ENCODE peak calls at places on chromosomes 16 and 17, in ten cellular contexts. Q is cardiac fibroblast; R is NCI-H460; V is DMS53; X is mesothelial cell of epicardium; I is activated T-cell treated with anti-CD3 and anti-CD28 coated beads, Interleukin-2, amount 50 U/mL, for 72 hours; F is small intestine; N is stimulated activated CD8-positive, alpha-beta memory T cell treated with anti-CD3 and anti-CD28 coated beads, Interleukin-12 subunit alpha, Interleukin-12 subunit beta, amount 100 ng/mL, for 4 hours; O is HT-29; Z is KBM-7. D is an unnamed sample.

GRCh38 chr16:4412159-4412558 is 4.2 kb downstream of the CORO7 start:
- DNase-seq in Q (no peak), R (no peak), V (no peak), X (no peak), I (no peak), F (no peak), N (no peak), O (no peak), Z (no peak), D (no peak)

GRCh38 chr17:31136319-31136718 is 41.5 kb downstream of the NF1 start:
- DNase-seq in Q (no peak), R (no peak), V (no peak), X (no peak), I (no peak), F (no peak), N (no peak), O (no peak), Z (no peak), D (no peak)

GRCh38 chr16:23145608-23146007 is 3.6 kb downstream of the USP31 start:
- DNase-seq in Q (peak), R (no peak), V (no peak), X (no peak), I (no peak), F (no peak), N (no peak), O (no peak), Z (no peak), D (no peak)

GRCh38 chr16:84239186-84239790 is 524 bp downstream of the KCNG4 start:
- DNase-seq in Q (peak), R (no peak), V (no peak), X (no peak), I (no peak), F (no peak), N (no peak), O (no peak), Z (peak), D (no peak)

GRCh38 chr16:59263980-59264379 is 529.9 kb upstream of the GOT2 start:
- DNase-seq in Q (no peak), R (no peak), V (no peak), X (no peak), I (no peak), F (no peak), N (no peak), O (no peak), Z (no peak), D (no peak)

GRCh38 chr17:82551779-82552457 is 32.4 kb downstream of the FOXK2 start:
- DNase-seq in Q (peak), R (peak), V (peak), X (no peak), I (peak), F (peak), N (peak), O (peak), Z (peak), D (peak)

GRCh38 chr17:16973760-16974540 is 2.0 kb upstream of the TNFRSF13B start:
- DNase-seq in Q (no peak), R (no peak), V (peak), X (no peak), I (no peak), F (no peak), N (no peak), O (no peak), Z (no peak), D (no peak)

GRCh38 chr17:57085448-57086068 is 512 bp downstream of the AKAP1 start:
- DNase-seq in Q (peak), R (no peak), V (peak), X (peak), I (peak), F (peak), N (peak), O (peak), Z (peak), D (peak)

GRCh38 chr16:57283214-57283955 is 1.1 kb downstream of the PLLP start:
- DNase-seq in Q (no peak), R (no peak), V (no peak), X (no peak), I (no peak), F (peak), N (no peak), O (no peak), Z (no peak), D (no peak)

GRCh38 chr16:83666449-83666848 is 141.3 kb upstream of the HSBP1 start:
- DNase-seq in Q (no peak), R (no peak), V (peak), X (no peak), I (no peak), F (peak), N (no peak), O (no peak), Z (no peak), D (no peak)

GRCh38 chr16:58084635-58085034 is 44.5 kb downstream of the CFAP20 start:
- DNase-seq in Q (no peak), R (no peak), V (no peak), X (no peak), I (no peak), F (no peak), N (no peak), O (no peak), Z (no peak), D (no peak)

GRCh38 chr16:52386694-52387093 is 160.2 kb downstream of the TOX3 start:
- DNase-seq in Q (no peak), R (no peak), V (no peak), X (no peak), I (no peak), F (no peak), N (no peak), O (no peak), Z (no peak), D (no peak)

GRCh38 chr16:29744541-29745101 is 1.2 kb downstream of the C16orf54 start:
- DNase-seq in Q (no peak), R (no peak), V (no peak), X (no peak), I (peak), F (no peak), N (no peak), O (no peak), Z (peak), D (no peak)

GRCh38 chr17:882827-883585 is 96.6 kb downstream of the NXN start:
- DNase-seq in Q (peak), R (no peak), V (no peak), X (no peak), I (no peak), F (no peak), N (no peak), O (peak), Z (peak), D (no peak)

GRCh38 chr17:75847595-75848522 is 3.7 kb upstream of the UNC13D start:
- DNase-seq in Q (no peak), R (no peak), V (peak), X (no peak), I (no peak), F (no peak), N (no peak), O (peak), Z (no peak), D (no peak)

GRCh38 chr16:69563605-69564580 is 1.9 kb upstream of the NFAT5 start:
- DNase-seq in Q (no peak), R (no peak), V (no peak), X (no peak), I (peak), F (peak), N (no peak), O (peak), Z (peak), D (peak)

GRCh38 chr17:50283246-50283645 is 9.0 kb downstream of the TMEM92 start:
- DNase-seq in Q (no peak), R (no peak), V (no peak), X (no peak), I (peak), F (no peak), N (no peak), O (no peak), Z (no peak), D (peak)

GRCh38 chr17:76333673-76334505 is 19.8 kb downstream of the PRPSAP1 start:
- DNase-seq in Q (no peak), R (no peak), V (no peak), X (no peak), I (no peak), F (no peak), N (no peak), O (no peak), Z (no peak), D (no peak)

GRCh38 chr17:72717276-72717675 is 375.2 kb downstream of the SLC39A11 start:
- DNase-seq in Q (no peak), R (no peak), V (no peak), X (no peak), I (no peak), F (no peak), N (no peak), O (peak), Z (no peak), D (no peak)

GRCh38 chr16:693766-694165 is 3.6 kb upstream of the WDR24 start:
- DNase-seq in Q (no peak), R (no peak), V (no peak), X (no peak), I (no peak), F (no peak), N (no peak), O (no peak), Z (no peak), D (no peak)

GRCh38 chr17:44350733-44351226 is 5.7 kb downstream of the GRN start:
- DNase-seq in Q (peak), R (peak), V (peak), X (no peak), I (peak), F (peak), N (peak), O (peak), Z (peak), D (peak)

GRCh38 chr17:28953444-28954118 is 2.3 kb upstream of the PHF12 start:
- DNase-seq in Q (peak), R (peak), V (peak), X (no peak), I (peak), F (peak), N (no peak), O (peak), Z (peak), D (peak)

GRCh38 chr16:25563700-25564099 is 128.1 kb upstream of the HS3ST4 start:
- DNase-seq in Q (no peak), R (no peak), V (no peak), X (no peak), I (no peak), F (no peak), N (no peak), O (no peak), Z (peak), D (no peak)

GRCh38 chr16:22313876-22314470 is 16.8 kb downstream of the POLR3E start:
- DNase-seq in Q (no peak), R (no peak), V (no peak), X (no peak), I (no peak), F (no peak), N (no peak), O (no peak), Z (no peak), D (no peak)

GRCh38 chr17:55366020-55366481 is 55.6 kb downstream of the MMD start:
- DNase-seq in Q (no peak), R (no peak), V (no peak), X (no peak), I (no peak), F (no peak), N (no peak), O (no peak), Z (no peak), D (no peak)

GRCh38 chr17:6626616-6627015 is 13.9 kb downstream of the KIAA0753 start:
- DNase-seq in Q (no peak), R (no peak), V (no peak), X (no peak), I (no peak), F (no peak), N (no peak), O (no peak), Z (no peak), D (no peak)

GRCh38 chr16:48383204-48383876 is 1.9 kb downstream of the SIAH1 start:
- DNase-seq in Q (peak), R (no peak), V (no peak), X (no peak), I (no peak), F (peak), N (no peak), O (peak), Z (no peak), D (no peak)

GRCh38 chr16:3115561-3115960 is 3.2 kb downstream of the ZNF205 start:
- DNase-seq in Q (no peak), R (no peak), V (no peak), X (no peak), I (no peak), F (no peak), N (no peak), O (no peak), Z (no peak), D (no peak)